ENCODE peak calls at places on chromosome 15, in five cellular contexts. L is transverse colon, K is suprapubic skin, Q is stomach, J is breast epithelium. Y is an unnamed sample.
A peak's percentile ranks its signal among the peaks of the same experiment; 100 is the strongest.

GRCh38 chr15:51229907-51230328 is 108.5 kb downstream of the CYP19A1 start:
- DNase-seq in Q (no peak), J (no peak), L (no peak), K (no peak), Y (no peak)

GRCh38 chr15:49101536-49101935 is 53.9 kb downstream of the COPS2 start:
- DNase-seq in L (no peak), Q (no peak), K (no peak), J (no peak), Y (no peak)

GRCh38 chr15:52440414-52440813 is 88.3 kb downstream of the MYO5A start:
- DNase-seq in K (no peak), J (no peak), L (no peak), Q (no peak), Y (no peak)

GRCh38 chr15:96409231-96410138 is 79.0 kb downstream of the NR2F2 start:
- DNase-seq in Q (no peak), K (no peak), L (peak; percentile 16), J (no peak), Y (no peak)

GRCh38 chr15:70722266-70723123 is 40.9 kb downstream of the UACA start:
- DNase-seq in K (no peak), J (no peak), Q (no peak), L (no peak), Y (no peak)

GRCh38 chr15:56869573-56869972 is 48.9 kb upstream of the TCF12 start:
- DNase-seq in L (peak; percentile 57), Q (peak; percentile 36), J (no peak), K (no peak), Y (no peak)

GRCh38 chr15:51775967-51776816 is 24.8 kb downstream of the TMOD2 start:
- DNase-seq in L (peak; percentile 48), K (no peak), J (no peak), Q (peak; percentile 56), Y (no peak)

GRCh38 chr15:67085818-67086649 is 20.6 kb downstream of the SMAD3 start:
- DNase-seq in K (no peak), L (no peak), J (no peak), Q (no peak), Y (no peak)

GRCh38 chr15:40739854-40740253 is 15.2 kb downstream of the RMDN3 start:
- DNase-seq in Q (no peak), J (no peak), K (no peak), L (no peak), Y (no peak)

GRCh38 chr15:41411031-41411430 is 5.9 kb upstream of the RTF1 start:
- DNase-seq in L (no peak), K (no peak), Q (no peak), J (no peak), Y (no peak)

GRCh38 chr15:33547876-33548275 is 237.1 kb downstream of the RYR3 start:
- DNase-seq in Q (no peak), J (no peak), L (no peak), K (no peak), Y (no peak)

GRCh38 chr15:98896802-98897732 is 110.5 kb downstream of the PGPEP1L start:
- DNase-seq in J (no peak), K (no peak), Q (no peak), L (no peak), Y (no peak)

GRCh38 chr15:42832577-42832976 is 88.0 kb downstream of the TTBK2 start:
- DNase-seq in K (no peak), Q (no peak), L (no peak), J (no peak), Y (no peak)

GRCh38 chr15:50753463-50753862 is 12.0 kb downstream of the SPPL2A start:
- DNase-seq in Q (no peak), J (no peak), L (no peak), K (no peak), Y (no peak)

GRCh38 chr15:62925875-62926274 is 116.7 kb upstream of the TPM1 start:
- DNase-seq in K (no peak), J (no peak), L (no peak), Q (no peak), Y (no peak)

GRCh38 chr15:31494786-31495185 is 168.2 kb downstream of the KLF13 start:
- DNase-seq in J (no peak), K (no peak), Q (no peak), L (no peak), Y (no peak)

GRCh38 chr15:80090879-80091503 is 31.5 kb downstream of the ZFAND6 start:
- DNase-seq in J (no peak), Q (no peak), K (no peak), L (no peak), Y (no peak)

GRCh38 chr15:35485411-35485810 is 60.6 kb downstream of the DPH6 start:
- DNase-seq in L (no peak), K (no peak), Q (no peak), J (no peak), Y (no peak)

GRCh38 chr15:74400915-74401757 is 32.6 kb downstream of the SEMA7A start:
- DNase-seq in J (no peak), L (no peak), K (no peak), Q (no peak), Y (no peak)

GRCh38 chr15:79942656-79943481 is 28.1 kb downstream of the BCL2A1 start:
- DNase-seq in J (no peak), K (no peak), Q (no peak), L (no peak), Y (no peak)

GRCh38 chr15:101001796-101002195 is 82.6 kb downstream of the LRRK1 start:
- DNase-seq in Q (no peak), L (peak; percentile 4), K (no peak), J (no peak), Y (no peak)

GRCh38 chr15:101004986-101005747 is 86.0 kb downstream of the LRRK1 start:
- DNase-seq in L (peak; percentile 24), Q (no peak), J (no peak), K (peak; percentile 30), Y (no peak)

GRCh38 chr15:101003076-101003475 is 83.9 kb downstream of the LRRK1 start:
- DNase-seq in L (peak; percentile 3), J (no peak), K (no peak), Q (no peak), Y (no peak)

GRCh38 chr15:101004500-101004899 is 85.3 kb downstream of the LRRK1 start:
- DNase-seq in L (peak; percentile 5), K (no peak), Q (no peak), J (no peak), Y (no peak)

GRCh38 chr15:101003706-101004105 is 84.5 kb downstream of the LRRK1 start:
- DNase-seq in J (no peak), L (peak; percentile 3), Q (no peak), K (no peak), Y (no peak)
- TF ChIP-seq POLR2AphosphoS5 in J (no peak), L (no peak), Q (no peak), K (no peak), Y (no peak)

GRCh38 chr15:65396965-65397317 is 19.1 kb upstream of the IGDCC3 start:
- DNase-seq in J (no peak), K (no peak), L (no peak), Q (no peak), Y (no peak)
- H3K4me3 ChIP-seq in J (no peak overlapping the region), K (no peak overlapping the region), L (no peak overlapping the region), Q (no peak overlapping the region), Y (no peak overlapping the region)

GRCh38 chr15:36757189-36757814 is 177.9 kb downstream of the CDIN1 start:
- DNase-seq in Q (no peak), K (no peak), J (no peak), L (no peak), Y (no peak)
- TF ChIP-seq CTCF in Q (no peak), K (no peak), J (no peak), L (no peak), Y (no peak)

GRCh38 chr15:90872481-90873184 is 4.2 kb downstream of the FURIN start:
- DNase-seq in L (no peak), K (no peak), Q (no peak), J (no peak), Y (peak; percentile 47)
- TF ChIP-seq POLR2AphosphoS5 in L (peak; percentile 43), K (no peak), Q (no peak), J (no peak), Y (no peak)

GRCh38 chr15:76012021-76012551 is at the start of gene NRG4:
- DNase-seq in J (no peak), Q (peak; percentile 48), K (no peak), L (peak; percentile 26), Y (no peak)
- H3K4me3 ChIP-seq in J (no peak within 1 kb of the TSS), Q (peak within 1 kb of the TSS; percentile 19), K (no peak within 1 kb of the TSS), L (no peak within 1 kb of the TSS), Y (no peak within 1 kb of the TSS)

GRCh38 chr15:100710744-100711478 is 108.5 kb downstream of the ASB7 start:
- DNase-seq in J (peak; percentile 6), L (no peak), Q (no peak), K (peak; percentile 33), Y (no peak)

GRCh38 chr15:100707229-100707628 is 104.8 kb downstream of the ASB7 start:
- DNase-seq in Q (no peak), K (no peak), L (no peak), J (no peak), Y (no peak)

GRCh38 chr15:100710213-100710612 is 107.8 kb downstream of the ASB7 start:
- DNase-seq in Q (no peak), K (no peak), L (no peak), J (peak; percentile 39), Y (no peak)

GRCh38 chr15:100711479-100712130 is 109.2 kb downstream of the ASB7 start:
- DNase-seq in K (no peak), Q (no peak), J (peak; percentile 30), L (no peak), Y (peak; percentile 51)

DNA sequence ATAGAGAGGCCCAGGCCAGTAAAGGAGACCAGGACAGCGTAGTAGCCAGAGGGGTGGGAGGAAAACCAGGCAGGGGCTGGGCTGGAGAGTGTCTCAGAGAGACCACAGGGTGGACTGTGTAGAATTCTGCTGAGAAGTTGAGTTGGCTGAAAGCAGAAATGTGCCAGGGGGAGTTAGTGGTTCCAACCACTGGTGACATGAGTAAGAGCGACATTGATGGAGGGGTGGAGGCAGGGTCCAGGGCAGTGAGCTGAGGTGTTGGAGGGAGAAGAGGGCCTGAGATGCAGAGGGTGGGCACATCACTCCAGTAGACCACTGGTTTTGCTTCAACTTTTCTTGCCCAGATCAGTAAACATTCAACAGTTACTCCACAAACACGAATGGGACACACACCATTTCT is 106.5 kb downstream of the ASB7 start:
- DNase-seq in K (no peak), L (no peak), Q (no peak), J (no peak), Y (peak; percentile 34)
- TF ChIP-seq CTCF in K (no peak), L (no peak), Q (no peak), J (no peak), Y (no peak)

GRCh38 chr15:36769110-36769509 is 189.7 kb downstream of the CDIN1 start:
- DNase-seq in Q (no peak), L (no peak), K (no peak), J (no peak), Y (no peak)
- TF ChIP-seq POLR2AphosphoS5 in Q (no peak), L (no peak), K (no peak), J (no peak), Y (no peak)

Y was measured in spleen.